ENCODE peak calls at places on chromosomes 3 and 15, in seven cellular contexts. V, F, D, J, O, B and L are unnamed samples.

GRCh38 chr3:129121016-129121791 is 400 bp downstream of the RAB43 start:
- DNase-seq in V (no peak), F (no peak), D (no peak), J (peak), O (peak), B (no peak), L (no peak)

GRCh38 chr3:99473321-99473751 is 165.1 kb upstream of the COL8A1 start:
- DNase-seq in V (no peak), F (no peak), D (no peak), J (no peak), O (no peak), B (no peak), L (no peak)

GRCh38 chr3:149967067-149967685 is 3.5 kb downstream of the PFN2 start:
- DNase-seq in V (peak), F (peak), D (peak), J (peak), O (peak), B (no peak), L (no peak)

GRCh38 chr3:171526869-171527268 is 66.7 kb upstream of the TNIK start:
- DNase-seq in V (no peak), F (peak), D (no peak), J (no peak), O (no peak), B (no peak), L (no peak)

GRCh38 chr15:66066005-66066404 is 187.5 kb downstream of the MEGF11 start:
- DNase-seq in V (no peak), F (no peak), D (no peak), J (no peak), O (no peak), B (no peak), L (no peak)

GRCh38 chr3:72907851-72908620 is 20.2 kb downstream of the GXYLT2 start:
- DNase-seq in V (no peak), F (peak), D (no peak), J (no peak), O (peak), B (no peak), L (no peak)

GRCh38 chr15:50973605-50974004 is 65.1 kb downstream of the AP4E1 start:
- DNase-seq in V (no peak), F (no peak), D (no peak), J (no peak), O (no peak), B (no peak), L (no peak)

GRCh38 chr3:23242106-23242505 is 39.0 kb downstream of the UBE2E2 start:
- DNase-seq in V (no peak), F (no peak), D (no peak), J (no peak), O (no peak), B (no peak), L (no peak)

GRCh38 chr3:53994986-53995385 is 103.3 kb upstream of the SELENOK start:
- DNase-seq in V (no peak), F (no peak), D (no peak), J (no peak), O (no peak), B (no peak), L (no peak)

GRCh38 chr3:134381048-134381447 is 6.8 kb upstream of the AMOTL2 start:
- DNase-seq in V (no peak), F (no peak), D (no peak), J (no peak), O (no peak), B (no peak), L (no peak)

GRCh38 chr3:140428380-140428779 is 249.5 kb upstream of the TRIM42 start:
- DNase-seq in V (no peak), F (no peak), D (no peak), J (no peak), O (no peak), B (no peak), L (no peak)

GRCh38 chr3:23735575-23736326 is 70.0 kb upstream of the UBE2E1 start:
- DNase-seq in V (no peak), F (no peak), D (no peak), J (no peak), O (peak), B (no peak), L (no peak)

GRCh38 chr3:62318365-62318751 is 55.0 kb downstream of the FEZF2 start:
- DNase-seq in V (no peak), F (no peak), D (no peak), J (no peak), O (no peak), B (no peak), L (no peak)

DNA sequence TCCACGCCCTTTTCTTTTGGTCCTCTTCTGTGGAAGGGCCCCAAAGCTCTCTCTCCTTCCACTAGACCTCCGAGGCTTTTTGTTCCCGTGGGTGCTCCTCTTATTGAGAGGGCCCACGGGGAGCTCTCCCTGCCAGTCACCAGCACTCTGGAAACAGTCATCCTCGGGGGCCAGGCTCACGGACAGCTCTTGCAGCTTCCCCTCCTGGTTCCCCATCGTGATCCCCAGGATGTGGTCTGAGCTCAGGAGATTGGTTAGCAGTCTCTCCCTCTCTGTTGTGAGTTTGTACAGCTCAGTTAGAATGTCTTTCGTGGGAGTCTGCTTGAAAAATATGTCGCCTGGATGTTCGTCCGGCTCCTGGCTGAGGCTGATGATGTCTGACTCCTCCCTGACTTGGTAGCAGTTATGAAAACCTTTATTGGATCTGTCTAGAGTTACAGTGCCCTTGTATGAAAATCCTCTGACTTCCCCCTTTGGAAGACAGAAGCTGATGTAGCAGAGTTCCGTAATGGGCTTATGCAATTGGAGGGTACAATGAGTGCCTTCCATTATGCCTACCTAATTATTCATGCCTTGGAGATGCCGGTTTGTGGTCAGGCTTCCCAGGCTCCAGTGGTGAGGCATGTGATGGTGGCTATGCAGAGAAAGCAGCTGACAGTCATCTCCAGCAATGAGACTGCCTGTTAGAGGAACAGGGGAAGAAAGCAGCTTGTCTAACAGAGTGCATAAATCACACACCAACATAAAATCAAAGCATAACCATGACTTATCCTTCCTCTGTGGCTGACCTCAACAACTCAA is 39.9 kb downstream of the FMN1 start:
- DNase-seq in V (no peak), F (no peak), D (no peak), J (no peak), O (no peak), B (no peak), L (no peak)
- TF ChIP-seq POLR2AphosphoS5 in V (no peak), F (no peak), D (no peak), J (no peak), O (no peak), B (no peak), L (no peak)

DNA sequence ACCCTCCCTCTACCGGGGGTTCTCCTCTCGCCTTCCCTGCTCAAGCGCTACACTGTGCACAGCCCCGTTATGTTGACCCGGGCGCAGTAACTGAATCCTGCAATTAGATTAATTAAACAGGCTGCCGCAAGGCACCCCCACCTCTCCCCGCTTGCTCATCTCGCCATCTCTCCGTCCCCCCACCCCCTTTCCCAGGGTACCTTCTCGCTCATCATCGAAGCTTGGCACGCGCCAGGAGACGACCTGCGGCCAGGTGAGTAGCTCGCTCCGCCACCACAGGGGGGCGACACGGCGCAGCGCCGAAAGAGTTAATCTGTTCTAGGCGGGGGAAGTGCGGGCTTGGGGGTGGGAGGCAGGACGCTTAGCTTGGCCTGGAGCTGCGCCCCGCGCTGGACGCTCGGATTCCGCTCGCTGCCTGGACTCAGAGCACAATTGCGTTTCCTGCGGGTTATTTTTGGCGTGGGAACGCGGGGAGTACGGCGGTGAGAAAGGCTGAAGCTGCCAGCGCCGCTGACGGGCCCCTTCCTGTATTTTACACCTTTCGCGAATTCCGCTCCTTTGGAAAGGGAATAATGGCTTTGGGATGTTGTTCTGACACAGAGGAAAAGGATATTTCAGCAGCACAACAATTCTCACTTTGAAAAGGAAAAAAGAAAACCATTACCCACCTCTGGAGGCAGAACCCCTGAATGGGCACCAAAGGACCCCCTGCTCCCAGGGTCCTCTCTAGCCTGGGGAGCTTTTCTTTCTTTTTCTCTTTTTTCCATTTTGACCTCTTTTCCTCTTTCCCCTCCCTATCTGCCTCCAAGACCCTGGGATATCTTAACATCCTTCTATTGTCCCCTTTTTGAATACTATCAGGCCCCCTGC is 1.5 kb downstream of the DLL4 start:
- DNase-seq in V (peak), F (peak), D (peak), J (peak), O (peak), B (no peak), L (no peak)
- H3K4me3 ChIP-seq in V (peak), F (peak), D (peak), J (peak), O (peak), B (peak), L (peak)

GRCh38 chr15:60005352-60006202 is 1.5 kb downstream of the FOXB1 start:
- DNase-seq in V (no peak), F (no peak), D (no peak), J (peak), O (no peak), B (no peak), L (no peak)
- TF ChIP-seq EZH2 in V (no peak), F (no peak), D (no peak), J (peak), O (peak), B (no peak), L (no peak)

DNA sequence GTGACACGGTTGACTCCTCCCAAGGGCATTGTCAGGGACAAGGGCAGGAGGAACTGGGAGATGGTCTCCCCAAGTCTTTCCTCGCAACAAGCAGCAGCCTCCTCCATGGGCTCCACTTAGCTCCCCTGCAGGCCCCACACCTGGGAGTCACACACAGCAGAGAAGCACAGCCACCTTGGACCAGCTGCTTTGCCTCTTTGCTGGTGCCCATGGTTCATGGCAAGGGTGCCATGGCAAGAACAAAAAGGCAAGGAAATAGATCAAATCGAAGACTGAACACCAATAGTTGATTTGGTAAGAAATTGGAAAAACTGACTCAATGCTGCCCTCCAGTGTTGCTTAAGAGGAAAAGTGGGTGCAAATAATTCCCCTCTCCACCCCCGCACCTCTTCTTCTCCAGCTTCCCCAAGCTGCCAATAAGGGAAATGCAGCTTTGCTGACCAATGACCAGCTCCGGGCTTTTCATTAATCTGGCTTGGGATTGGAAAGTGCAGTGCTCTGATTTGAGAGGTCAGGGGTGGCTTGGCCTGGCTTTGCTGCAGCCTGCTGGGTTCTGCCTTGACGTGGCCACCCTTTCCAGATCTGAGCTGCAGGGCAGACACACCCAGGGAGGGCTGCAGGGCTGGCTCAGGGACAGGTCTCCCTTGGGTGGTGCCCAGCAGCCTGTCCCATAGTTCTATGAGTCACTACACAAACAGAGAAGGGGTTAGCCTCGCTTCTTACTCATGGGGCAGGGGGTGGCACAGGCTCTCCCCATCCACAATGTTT is 162.0 kb downstream of the KLF13 start:
- DNase-seq in V (peak), F (peak), D (peak), J (peak), O (peak), B (peak), L (peak)
- TF ChIP-seq POLR2AphosphoS5 in V (no peak), F (no peak), D (no peak), J (no peak), O (no peak), B (no peak), L (no peak)

GRCh38 chr3:36991147-36991546 is 1.8 kb downstream of the EPM2AIP1 start:
- DNase-seq in V (no peak), F (no peak), D (no peak), J (no peak), O (no peak), B (no peak), L (no peak)
- H3K4me3 ChIP-seq in V (no peak), F (peak), D (peak), J (peak), O (no peak), B (peak), L (peak)

DNA sequence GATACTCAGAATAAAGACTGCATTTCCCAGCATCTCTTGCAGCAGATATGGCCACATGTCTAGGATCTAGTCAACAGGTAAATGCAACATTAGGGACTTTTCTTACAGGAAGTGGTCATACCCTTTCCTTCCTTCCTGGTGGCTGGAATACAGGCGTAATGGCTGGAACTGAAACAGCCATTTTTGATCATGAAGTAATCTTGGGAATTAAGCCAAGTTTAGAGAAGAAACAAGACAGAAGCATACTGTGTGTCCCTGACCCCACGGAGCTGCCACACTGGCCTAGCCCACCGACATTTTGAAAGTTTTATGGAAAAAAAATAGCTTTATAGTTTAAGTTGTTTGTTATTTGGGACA is 234.0 kb downstream of the XXYLT1 start:
- DNase-seq in V (peak), F (no peak), D (no peak), J (no peak), O (no peak), B (no peak), L (no peak)
- TF ChIP-seq EZH2 in V (no peak), F (no peak), D (no peak), J (no peak), O (no peak), B (no peak), L (no peak)

GRCh38 chr3:35483131-35483530 is 156.2 kb upstream of the ARPP21 start:
- DNase-seq in V (no peak), F (no peak), D (no peak), J (no peak), O (no peak), B (no peak), L (no peak)

GRCh38 chr3:35487396-35487795 is 151.9 kb upstream of the ARPP21 start:
- DNase-seq in V (no peak), F (no peak), D (no peak), J (no peak), O (no peak), B (no peak), L (no peak)

GRCh38 chr3:35486295-35486694 is 153.0 kb upstream of the ARPP21 start:
- DNase-seq in V (no peak), F (peak), D (no peak), J (peak), O (no peak), B (no peak), L (no peak)

GRCh38 chr3:35484939-35485605 is 154.3 kb upstream of the ARPP21 start:
- DNase-seq in V (no peak), F (no peak), D (no peak), J (no peak), O (no peak), B (no peak), L (no peak)
- TF ChIP-seq POLR2AphosphoS5 in V (no peak), F (no peak), D (no peak), J (no peak), O (no peak), B (no peak), L (no peak)